ENCODE peak calls at places on chromosomes 11 and 22, in nine cellular contexts. One of them, this sample, is unnamed. For H3K4me1, the result is how much of the 10 kb centered on the place peaks cover.

GRCh38 chr11:59266491-59266890 is 53.8 kb upstream of the MPEG1 start:
- DNase-seq in ovary: no peak
- DNase-seq in lung: no peak
- DNase-seq in transverse colon: no peak
- DNase-seq in heart left ventricle: no peak
- DNase-seq in pancreas: no peak
- DNase-seq in PC-3: no peak
- DNase-seq in left ventricle myocardium inferior: no peak
- DNase-seq in spleen: no peak
- DNase-seq in this sample: no peak

GRCh38 chr11:73249304-73249703 is 22.8 kb upstream of the P2RY6 start:
- DNase-seq in PC-3: peak
- DNase-seq in heart left ventricle: no peak
- DNase-seq in spleen: no peak
- DNase-seq in lung: no peak
- DNase-seq in transverse colon: peak
- DNase-seq in ovary: no peak
- DNase-seq in pancreas: no peak
- DNase-seq in left ventricle myocardium inferior: no peak
- DNase-seq in this sample: no peak

GRCh38 chr22:23579870-23580585 is at the start of gene IGLL1:
- DNase-seq in spleen: no peak
- DNase-seq in transverse colon: no peak
- DNase-seq in ovary: no peak
- DNase-seq in heart left ventricle: no peak
- DNase-seq in lung: no peak
- DNase-seq in PC-3: no peak
- DNase-seq in left ventricle myocardium inferior: no peak
- DNase-seq in pancreas: no peak
- DNase-seq in this sample: no peak

GRCh38 chr11:96103102-96103501 is 179.2 kb upstream of the MTMR2 start:
- DNase-seq in left ventricle myocardium inferior: no peak
- DNase-seq in ovary: no peak
- DNase-seq in lung: no peak
- DNase-seq in PC-3: no peak
- DNase-seq in transverse colon: no peak
- DNase-seq in heart left ventricle: no peak
- DNase-seq in spleen: no peak
- DNase-seq in pancreas: no peak
- DNase-seq in this sample: peak

GRCh38 chr11:2690261-2690575 is 9.6 kb downstream of the KCNQ1OT1 start:
- DNase-seq in left ventricle myocardium inferior: no peak
- DNase-seq in lung: no peak
- DNase-seq in spleen: peak
- DNase-seq in ovary: no peak
- DNase-seq in PC-3: no peak
- DNase-seq in pancreas: no peak
- DNase-seq in heart left ventricle: no peak
- DNase-seq in transverse colon: no peak
- DNase-seq in this sample: no peak

GRCh38 chr11:125062196-125062930 is 742 bp upstream of the SLC37A2 start:
- DNase-seq in left ventricle myocardium inferior: no peak
- DNase-seq in transverse colon: no peak
- DNase-seq in spleen: no peak
- DNase-seq in heart left ventricle: peak
- DNase-seq in ovary: no peak
- DNase-seq in lung: no peak
- DNase-seq in PC-3: no peak
- DNase-seq in pancreas: no peak
- DNase-seq in this sample: peak

GRCh38 chr22:47776329-47776728 is 1013.9 kb downstream of the TBC1D22A start:
- DNase-seq in left ventricle myocardium inferior: no peak
- DNase-seq in pancreas: no peak
- DNase-seq in heart left ventricle: no peak
- DNase-seq in transverse colon: no peak
- DNase-seq in spleen: no peak
- DNase-seq in ovary: no peak
- DNase-seq in PC-3: no peak
- DNase-seq in lung: no peak
- DNase-seq in this sample: no peak

GRCh38 chr11:126790550-126790981 is 210.0 kb downstream of the KIRREL3 start:
- DNase-seq in lung: no peak
- DNase-seq in pancreas: no peak
- DNase-seq in transverse colon: no peak
- DNase-seq in left ventricle myocardium inferior: no peak
- DNase-seq in PC-3: peak
- DNase-seq in heart left ventricle: no peak
- DNase-seq in ovary: no peak
- DNase-seq in spleen: no peak
- DNase-seq in this sample: peak

GRCh38 chr22:36366291-36366708 is 21.5 kb downstream of the MYH9 start:
- DNase-seq in spleen: no peak
- DNase-seq in pancreas: no peak
- DNase-seq in heart left ventricle: no peak
- DNase-seq in ovary: no peak
- DNase-seq in lung: no peak
- DNase-seq in PC-3: no peak
- DNase-seq in left ventricle myocardium inferior: peak
- DNase-seq in transverse colon: no peak
- DNase-seq in this sample: no peak

GRCh38 chr11:3609416-3610265 is 32.2 kb downstream of the ART5 start:
- DNase-seq in lung: no peak
- DNase-seq in transverse colon: no peak
- DNase-seq in spleen: peak
- DNase-seq in pancreas: no peak
- DNase-seq in ovary: no peak
- DNase-seq in left ventricle myocardium inferior: no peak
- DNase-seq in heart left ventricle: no peak
- DNase-seq in PC-3: peak
- DNase-seq in this sample: peak

GRCh38 chr11:37468344-37468743 is 870.3 kb upstream of the RAG2 start:
- DNase-seq in left ventricle myocardium inferior: no peak
- DNase-seq in spleen: no peak
- DNase-seq in lung: no peak
- DNase-seq in ovary: no peak
- DNase-seq in pancreas: no peak
- DNase-seq in PC-3: peak
- DNase-seq in transverse colon: no peak
- DNase-seq in heart left ventricle: no peak
- DNase-seq in this sample: no peak

GRCh38 chr11:57424802-57425564 is 1.9 kb downstream of the SLC43A3 start:
- DNase-seq in ovary: peak
- DNase-seq in PC-3: peak
- DNase-seq in spleen: peak
- DNase-seq in left ventricle myocardium inferior: peak
- DNase-seq in heart left ventricle: peak
- DNase-seq in transverse colon: peak
- DNase-seq in lung: peak
- DNase-seq in pancreas: peak
- DNase-seq in this sample: peak

GRCh38 chr11:1548221-1549070 is 23.6 kb downstream of the DUSP8 start:
- DNase-seq in ovary: peak
- DNase-seq in transverse colon: peak
- DNase-seq in PC-3: peak
- DNase-seq in left ventricle myocardium inferior: peak
- DNase-seq in pancreas: peak
- DNase-seq in lung: peak
- DNase-seq in heart left ventricle: peak
- DNase-seq in spleen: no peak
- DNase-seq in this sample: peak

DNA sequence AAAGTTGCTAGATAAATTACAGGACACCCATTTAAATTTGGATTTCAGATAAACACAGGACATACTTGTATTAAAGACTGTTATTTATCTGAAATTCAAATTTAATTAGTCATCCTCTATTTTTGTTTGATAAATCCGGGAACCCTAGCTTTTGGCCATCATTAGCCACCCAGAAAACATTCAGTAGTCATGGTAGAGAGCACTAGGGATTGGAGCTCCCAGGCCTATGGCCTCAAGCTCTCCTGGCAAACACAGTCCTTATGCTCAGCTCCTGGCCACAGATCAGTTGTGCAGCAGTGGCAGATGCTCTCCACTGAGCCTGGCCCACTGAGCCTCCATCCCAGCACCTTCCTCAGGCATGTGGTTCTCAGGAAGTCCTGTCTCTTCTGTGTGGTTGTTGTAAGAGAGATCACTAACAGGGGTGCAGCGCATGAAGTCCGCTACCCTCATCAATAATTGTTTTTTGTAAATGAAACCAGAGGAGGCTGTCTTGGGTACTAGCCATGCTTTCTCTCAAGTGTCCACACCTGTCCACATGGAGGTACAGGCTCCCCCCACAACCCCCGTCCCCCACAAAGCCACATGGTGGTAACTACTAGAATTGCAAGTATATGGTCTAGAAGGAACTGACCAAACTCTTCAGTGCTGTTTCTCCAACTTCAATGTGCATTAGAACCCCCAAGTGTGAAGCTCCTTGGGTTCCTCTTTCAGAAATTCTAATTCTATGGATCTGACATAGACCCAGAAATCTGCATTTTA is 1.1 kb upstream of the IRAG1 start:
- DNase-seq in heart left ventricle: no peak
- DNase-seq in spleen: no peak
- DNase-seq in PC-3: no peak
- DNase-seq in ovary: no peak
- DNase-seq in pancreas: no peak
- DNase-seq in lung: no peak
- DNase-seq in left ventricle myocardium inferior: no peak
- DNase-seq in transverse colon: no peak
- DNase-seq in this sample: peak
- H3K27ac ChIP-seq in heart left ventricle: peak
- H3K27ac ChIP-seq in spleen: no peak
- H3K27ac ChIP-seq in PC-3: no peak
- H3K27ac ChIP-seq in ovary: no peak
- H3K27ac ChIP-seq in pancreas: no peak
- H3K27ac ChIP-seq in lung: peak
- H3K27ac ChIP-seq in left ventricle myocardium inferior: peak
- H3K27ac ChIP-seq in transverse colon: peak
- H3K27ac ChIP-seq in this sample: peak

DNA sequence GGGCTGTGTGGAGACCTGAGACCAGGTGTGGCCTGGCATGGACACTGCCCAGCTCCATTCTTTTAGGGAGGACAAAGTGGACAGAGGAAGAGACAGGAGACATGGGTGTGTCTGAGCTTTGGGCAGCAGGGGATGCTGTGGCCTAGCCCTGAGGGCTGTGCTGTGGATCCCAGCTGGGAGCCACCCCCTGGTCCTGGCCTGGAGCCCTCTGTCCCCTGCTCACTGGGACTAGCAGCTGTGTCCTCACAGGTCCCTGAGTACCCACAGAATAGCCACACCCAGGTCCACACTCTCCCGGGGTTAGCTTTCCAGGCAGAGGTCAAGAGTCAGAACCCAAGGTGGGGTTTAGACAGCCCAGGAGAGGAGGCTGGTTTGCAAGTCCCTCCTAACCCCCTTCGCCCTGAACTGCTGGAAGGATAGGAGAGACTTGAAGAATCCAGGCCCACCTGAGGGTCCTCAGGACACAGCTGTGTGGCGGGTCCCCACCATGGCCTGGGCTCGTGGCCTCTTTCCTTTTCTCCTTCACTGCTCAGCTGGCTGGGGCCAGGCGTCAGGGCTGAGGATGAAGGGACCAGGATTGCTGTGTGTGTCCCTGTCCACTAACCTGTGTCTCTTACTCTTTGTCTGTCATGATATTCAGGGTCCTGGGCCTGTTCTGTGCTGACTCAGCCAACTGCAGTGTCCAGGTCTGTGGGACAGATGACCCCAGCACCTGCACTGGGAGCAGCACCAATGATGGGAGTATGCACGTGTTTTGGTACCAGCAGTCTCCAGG is 78.5 kb upstream of the VPREB1 start:
- DNase-seq in PC-3: no peak
- DNase-seq in transverse colon: no peak
- DNase-seq in spleen: no peak
- DNase-seq in pancreas: no peak
- DNase-seq in ovary: no peak
- DNase-seq in heart left ventricle: no peak
- DNase-seq in lung: no peak
- DNase-seq in left ventricle myocardium inferior: no peak
- DNase-seq in this sample: no peak
- H3K4me1 ChIP-seq in PC-3: under half
- H3K4me1 ChIP-seq in transverse colon: under half
- H3K4me1 ChIP-seq in spleen: half or more
- H3K4me1 ChIP-seq in pancreas: under half
- H3K4me1 ChIP-seq in ovary: under half
- H3K4me1 ChIP-seq in heart left ventricle: under half
- H3K4me1 ChIP-seq in lung: under half
- H3K4me1 ChIP-seq in left ventricle myocardium inferior: under half
- H3K4me1 ChIP-seq in this sample: under half

DNA sequence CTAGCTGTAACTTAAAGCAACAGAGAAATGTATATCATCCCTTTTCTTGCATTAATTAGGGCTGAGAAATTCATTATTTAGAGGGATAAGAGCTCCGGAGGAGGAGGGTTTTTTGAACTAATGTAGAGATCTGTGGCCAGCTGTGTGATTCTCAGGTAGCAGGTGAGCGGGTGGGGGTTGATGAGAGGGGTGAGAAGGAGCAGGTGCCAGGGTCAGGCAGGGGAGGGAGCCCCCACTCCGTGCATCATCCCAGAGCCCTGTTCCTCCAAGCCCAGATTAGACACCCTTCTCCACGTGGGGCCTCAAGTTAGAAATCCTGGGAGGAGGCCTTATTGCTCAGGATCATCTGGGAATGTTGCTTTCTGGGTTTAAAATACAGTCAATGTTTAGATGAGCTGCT is 24.9 kb downstream of the ZBTB16 start:
- DNase-seq in left ventricle myocardium inferior: no peak
- DNase-seq in lung: no peak
- DNase-seq in PC-3: no peak
- DNase-seq in spleen: no peak
- DNase-seq in pancreas: peak
- DNase-seq in transverse colon: no peak
- DNase-seq in heart left ventricle: no peak
- DNase-seq in ovary: no peak
- DNase-seq in this sample: no peak
- H3K27ac ChIP-seq in left ventricle myocardium inferior: peak
- H3K27ac ChIP-seq in lung: peak
- H3K27ac ChIP-seq in PC-3: no peak
- H3K27ac ChIP-seq in spleen: peak
- H3K27ac ChIP-seq in pancreas: peak
- H3K27ac ChIP-seq in transverse colon: no peak
- H3K27ac ChIP-seq in heart left ventricle: no peak
- H3K27ac ChIP-seq in ovary: no peak
- H3K27ac ChIP-seq in this sample: no peak

DNA sequence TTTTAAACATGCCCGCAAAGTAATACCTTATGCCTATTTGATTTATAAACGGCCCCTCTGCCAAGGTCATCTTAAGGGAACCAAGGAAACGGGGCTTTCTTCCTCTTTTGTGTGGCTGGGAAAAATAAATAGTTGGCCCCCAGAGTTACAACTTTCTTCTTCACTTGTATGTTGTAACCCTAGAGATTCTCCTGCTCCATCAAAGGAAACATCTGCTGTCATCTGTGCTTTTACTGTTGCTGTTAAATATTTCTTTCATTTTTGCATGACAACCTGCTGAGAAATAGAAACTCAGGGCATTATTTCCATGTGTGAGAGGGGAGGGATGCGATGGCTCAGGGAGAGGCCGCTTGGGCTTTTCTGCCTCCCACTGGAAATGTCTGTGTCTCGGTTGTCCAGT is 21.8 kb upstream of the CDC42EP2 start:
- DNase-seq in left ventricle myocardium inferior: no peak
- DNase-seq in pancreas: no peak
- DNase-seq in lung: no peak
- DNase-seq in spleen: no peak
- DNase-seq in transverse colon: no peak
- DNase-seq in ovary: no peak
- DNase-seq in heart left ventricle: no peak
- DNase-seq in PC-3: no peak
- DNase-seq in this sample: no peak
- H3K4me1 ChIP-seq in left ventricle myocardium inferior: half or more
- H3K4me1 ChIP-seq in pancreas: under half
- H3K4me1 ChIP-seq in lung: under half
- H3K4me1 ChIP-seq in spleen: under half
- H3K4me1 ChIP-seq in transverse colon: half or more
- H3K4me1 ChIP-seq in ovary: under half
- H3K4me1 ChIP-seq in heart left ventricle: under half
- H3K4me1 ChIP-seq in PC-3: under half
- H3K4me1 ChIP-seq in this sample: under half

This sample was measured in GM23248.